ENCODE peak calls at places on chromosomes 16 and 17, in five cellular contexts. One of them, this sample, is unnamed.

GRCh38 chr16:75109732-75110243 is 6.8 kb downstream of the LDHD start:
- DNase-seq in thoracic aorta: no peak
- DNase-seq in CD8-positive, alpha-beta memory T cell: no peak
- DNase-seq in A549: no peak
- DNase-seq in GM12878: no peak
- DNase-seq in this sample: no peak

GRCh38 chr17:9233761-9234160 is 212.5 kb downstream of the NTN1 start:
- DNase-seq in thoracic aorta: no peak
- DNase-seq in CD8-positive, alpha-beta memory T cell: no peak
- DNase-seq in A549: no peak
- DNase-seq in GM12878: no peak
- DNase-seq in this sample: no peak

GRCh38 chr17:66944365-66945203 is 19.9 kb upstream of the CACNG4 start:
- DNase-seq in thoracic aorta: no peak
- DNase-seq in CD8-positive, alpha-beta memory T cell: no peak
- DNase-seq in A549: no peak
- DNase-seq in GM12878: no peak
- DNase-seq in this sample: no peak

GRCh38 chr16:87960851-87961250 is 9.6 kb downstream of the BANP start:
- DNase-seq in thoracic aorta: no peak
- DNase-seq in CD8-positive, alpha-beta memory T cell: no peak
- DNase-seq in A549: no peak
- DNase-seq in GM12878: no peak
- DNase-seq in this sample: no peak

GRCh38 chr16:71360378-71360777 is 1.9 kb downstream of the CALB2 start:
- DNase-seq in thoracic aorta: no peak
- DNase-seq in CD8-positive, alpha-beta memory T cell: no peak
- DNase-seq in A549: peak; percentile 80
- DNase-seq in GM12878: no peak
- DNase-seq in this sample: no peak

GRCh38 chr16:71917900-71918299 is 22.6 kb downstream of the IST1 start:
- DNase-seq in thoracic aorta: no peak
- DNase-seq in CD8-positive, alpha-beta memory T cell: no peak
- DNase-seq in A549: no peak
- DNase-seq in GM12878: no peak
- DNase-seq in this sample: no peak

GRCh38 chr17:50318551-50319310 is 27.2 kb upstream of the XYLT2 start:
- DNase-seq in thoracic aorta: no peak
- DNase-seq in CD8-positive, alpha-beta memory T cell: no peak
- DNase-seq in A549: no peak
- DNase-seq in GM12878: no peak
- DNase-seq in this sample: peak; percentile 1

GRCh38 chr17:64053101-64053500 is 32.7 kb upstream of the ICAM2 start:
- DNase-seq in thoracic aorta: no peak
- DNase-seq in CD8-positive, alpha-beta memory T cell: no peak
- DNase-seq in A549: no peak
- DNase-seq in GM12878: no peak
- DNase-seq in this sample: no peak

GRCh38 chr16:58028541-58029070 is 3.1 kb downstream of the MMP15 start:
- DNase-seq in thoracic aorta: no peak
- DNase-seq in CD8-positive, alpha-beta memory T cell: no peak
- DNase-seq in A549: no peak
- DNase-seq in GM12878: no peak
- DNase-seq in this sample: no peak

GRCh38 chr17:38701504-38702165 is 3.4 kb upstream of the MLLT6 start:
- DNase-seq in thoracic aorta: no peak
- DNase-seq in CD8-positive, alpha-beta memory T cell: peak; percentile 65
- DNase-seq in A549: peak; percentile 55
- DNase-seq in GM12878: peak; percentile 86
- DNase-seq in this sample: no peak

GRCh38 chr17:18920911-18921441 is 31.0 kb upstream of the SLC5A10 start:
- DNase-seq in thoracic aorta: no peak
- DNase-seq in CD8-positive, alpha-beta memory T cell: no peak
- DNase-seq in A549: no peak
- DNase-seq in GM12878: peak; percentile 66
- DNase-seq in this sample: no peak

GRCh38 chr17:67388986-67389385 is 11.9 kb downstream of the PITPNC1 start:
- DNase-seq in thoracic aorta: no peak
- DNase-seq in CD8-positive, alpha-beta memory T cell: no peak
- DNase-seq in A549: no peak
- DNase-seq in GM12878: no peak
- DNase-seq in this sample: no peak

GRCh38 chr17:49438439-49438861 is 23.8 kb upstream of the PHB1 start:
- DNase-seq in thoracic aorta: no peak
- DNase-seq in CD8-positive, alpha-beta memory T cell: no peak
- DNase-seq in A549: no peak
- DNase-seq in GM12878: no peak
- DNase-seq in this sample: no peak

GRCh38 chr17:1460233-1460632 is 4.2 kb upstream of the CRK start:
- DNase-seq in thoracic aorta: peak; percentile 80
- DNase-seq in CD8-positive, alpha-beta memory T cell: no peak
- DNase-seq in A549: no peak
- DNase-seq in GM12878: no peak
- DNase-seq in this sample: peak; percentile 97

GRCh38 chr17:48852251-48852650 is 21.4 kb downstream of the CALCOCO2 start:
- DNase-seq in thoracic aorta: no peak
- DNase-seq in CD8-positive, alpha-beta memory T cell: no peak
- DNase-seq in A549: no peak
- DNase-seq in GM12878: no peak
- DNase-seq in this sample: no peak

GRCh38 chr17:42674755-42675347 is 1.9 kb downstream of the PLEKHH3 start:
- DNase-seq in thoracic aorta: no peak
- DNase-seq in CD8-positive, alpha-beta memory T cell: no peak
- DNase-seq in A549: no peak
- DNase-seq in GM12878: no peak
- DNase-seq in this sample: no peak

GRCh38 chr17:42675984-42676423 is 790 bp downstream of the PLEKHH3 start:
- DNase-seq in thoracic aorta: no peak
- DNase-seq in CD8-positive, alpha-beta memory T cell: no peak
- DNase-seq in A549: peak; percentile 47
- DNase-seq in GM12878: no peak
- DNase-seq in this sample: peak; percentile 85

GRCh38 chr17:42673885-42674754 is 2.7 kb downstream of the PLEKHH3 start:
- DNase-seq in thoracic aorta: no peak
- DNase-seq in CD8-positive, alpha-beta memory T cell: peak; percentile 23
- DNase-seq in A549: peak; percentile 66
- DNase-seq in GM12878: no peak
- DNase-seq in this sample: peak; percentile 88

GRCh38 chr17:42676424-42677011 is at the start of gene PLEKHH3:
- DNase-seq in thoracic aorta: no peak
- DNase-seq in CD8-positive, alpha-beta memory T cell: no peak
- DNase-seq in A549: no peak
- DNase-seq in GM12878: no peak
- DNase-seq in this sample: no peak

DNA sequence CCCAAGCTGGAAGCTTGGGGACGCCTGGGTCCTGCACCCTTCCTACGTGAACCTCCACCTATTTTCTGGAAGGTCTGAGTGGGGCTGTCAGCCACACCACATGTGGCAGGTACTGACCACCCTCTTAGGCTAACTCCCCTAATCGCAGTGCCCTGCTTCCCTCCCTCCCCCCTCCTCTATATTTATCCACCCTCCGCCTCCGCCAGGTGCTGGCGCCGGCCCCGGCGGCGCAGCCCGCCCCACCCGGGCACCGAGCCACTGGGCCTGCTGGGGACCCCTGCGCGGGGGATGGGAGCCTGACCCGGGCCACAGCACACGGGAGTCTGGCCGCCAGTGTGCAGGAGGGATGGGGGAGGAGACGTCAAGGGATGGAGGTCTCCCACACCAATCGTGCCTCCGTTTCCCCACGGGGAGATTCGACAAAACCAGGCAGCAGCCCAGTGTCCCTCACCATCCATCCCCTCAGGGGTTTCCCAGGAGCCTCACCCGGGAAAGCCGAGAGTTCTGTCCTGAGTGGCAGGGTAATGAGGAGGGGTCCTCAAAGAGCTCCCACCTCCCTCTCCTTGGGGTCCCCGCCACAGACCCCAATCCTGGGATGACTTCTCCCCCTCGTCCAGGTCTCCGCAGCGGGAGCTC is 1.3 kb downstream of the PLEKHH3 start:
- DNase-seq in thoracic aorta: no peak
- DNase-seq in CD8-positive, alpha-beta memory T cell: no peak
- DNase-seq in A549: no peak
- DNase-seq in GM12878: no peak
- DNase-seq in this sample: peak; percentile 85
- H3K27ac ChIP-seq in thoracic aorta: peak overlapping the region; percentile 96
- H3K27ac ChIP-seq in CD8-positive, alpha-beta memory T cell: peak overlapping the region; percentile 57
- H3K27ac ChIP-seq in A549: peak overlapping the region; percentile 93
- H3K27ac ChIP-seq in GM12878: peak overlapping the region; percentile 54
- H3K27ac ChIP-seq in this sample: peak overlapping the region; percentile 88

GRCh38 chr17:7656958-7657715 is 6.4 kb downstream of the ATP1B2 start:
- DNase-seq in thoracic aorta: no peak
- DNase-seq in CD8-positive, alpha-beta memory T cell: no peak
- DNase-seq in A549: peak; percentile 36
- DNase-seq in GM12878: no peak
- DNase-seq in this sample: peak; percentile 69
- H3K27ac ChIP-seq in thoracic aorta: no peak overlapping the region
- H3K27ac ChIP-seq in CD8-positive, alpha-beta memory T cell: no peak overlapping the region
- H3K27ac ChIP-seq in A549: no peak overlapping the region
- H3K27ac ChIP-seq in GM12878: no peak overlapping the region
- H3K27ac ChIP-seq in this sample: no peak overlapping the region

GRCh38 chr16:84826558-84826941 is 6.8 kb downstream of the CRISPLD2 start:
- DNase-seq in thoracic aorta: no peak
- DNase-seq in CD8-positive, alpha-beta memory T cell: no peak
- DNase-seq in A549: no peak
- DNase-seq in GM12878: no peak
- DNase-seq in this sample: no peak
- H3K27ac ChIP-seq in thoracic aorta: no peak overlapping the region
- H3K27ac ChIP-seq in CD8-positive, alpha-beta memory T cell: no peak overlapping the region
- H3K27ac ChIP-seq in A549: no peak overlapping the region
- H3K27ac ChIP-seq in GM12878: no peak overlapping the region
- H3K27ac ChIP-seq in this sample: peak overlapping the region; percentile 62

DNA sequence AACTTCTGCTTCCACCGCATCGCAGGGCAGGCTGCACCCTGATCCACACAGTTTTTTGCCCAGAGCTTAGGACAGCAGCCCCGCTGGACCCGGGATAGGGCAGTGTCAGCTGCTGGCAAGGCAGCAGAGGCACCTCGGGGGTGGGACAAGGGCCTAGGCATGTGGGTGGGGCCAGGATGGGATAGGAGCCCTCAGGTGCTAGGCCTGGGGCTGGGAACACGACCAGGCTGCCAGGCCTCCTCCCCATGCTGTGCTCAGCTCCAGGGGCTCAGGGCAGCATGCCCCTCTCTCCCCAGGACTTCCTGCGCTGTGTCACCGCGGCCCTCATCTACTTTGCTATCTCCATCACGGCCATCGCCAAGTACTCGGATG is 4.6 kb downstream of the CMTM3 start:
- DNase-seq in thoracic aorta: no peak
- DNase-seq in CD8-positive, alpha-beta memory T cell: no peak
- DNase-seq in A549: no peak
- DNase-seq in GM12878: no peak
- DNase-seq in this sample: no peak
- H3K27ac ChIP-seq in thoracic aorta: no peak overlapping the region
- H3K27ac ChIP-seq in CD8-positive, alpha-beta memory T cell: no peak overlapping the region
- H3K27ac ChIP-seq in A549: peak overlapping the region; percentile 19
- H3K27ac ChIP-seq in GM12878: no peak overlapping the region
- H3K27ac ChIP-seq in this sample: no peak overlapping the region

DNA sequence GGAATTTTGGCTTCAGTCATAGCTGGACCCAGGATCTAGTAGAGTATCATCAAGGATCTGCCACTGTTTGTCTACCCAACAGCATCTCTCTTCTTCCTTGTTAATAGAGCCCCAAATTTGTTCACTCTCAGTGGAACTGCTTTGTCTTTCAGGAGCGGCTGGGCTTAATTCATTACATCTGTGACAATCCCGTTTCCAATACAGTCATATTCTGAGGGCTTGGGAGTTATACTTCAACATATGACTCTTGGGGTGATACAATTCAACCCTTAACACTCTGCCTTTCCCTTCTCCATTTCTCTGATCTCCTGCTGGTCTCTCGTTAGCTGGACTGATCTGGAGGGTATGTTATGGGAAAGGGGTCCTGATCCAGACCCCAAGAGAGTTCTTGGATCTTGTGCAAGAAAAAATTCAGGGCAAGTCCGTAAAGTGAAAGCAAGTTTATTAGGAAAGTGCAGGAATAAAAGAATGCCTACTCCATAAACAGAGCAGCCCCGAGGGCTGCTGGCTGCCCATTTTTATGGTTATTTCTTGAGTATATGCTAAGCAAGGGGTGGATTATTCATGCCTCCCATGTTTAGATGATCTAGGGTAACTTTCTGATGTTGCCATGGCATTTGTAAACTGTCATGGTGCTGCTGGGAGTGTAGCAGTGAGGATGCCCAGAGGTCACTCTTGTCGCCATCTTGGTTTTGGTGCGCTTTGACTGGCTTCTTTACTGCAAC is 42.4 kb downstream of the IQCK start:
- DNase-seq in thoracic aorta: no peak
- DNase-seq in CD8-positive, alpha-beta memory T cell: no peak
- DNase-seq in A549: no peak
- DNase-seq in GM12878: no peak
- DNase-seq in this sample: no peak
- H3K27ac ChIP-seq in thoracic aorta: no peak overlapping the region
- H3K27ac ChIP-seq in CD8-positive, alpha-beta memory T cell: no peak overlapping the region
- H3K27ac ChIP-seq in A549: no peak overlapping the region
- H3K27ac ChIP-seq in GM12878: no peak overlapping the region
- H3K27ac ChIP-seq in this sample: no peak overlapping the region

DNA sequence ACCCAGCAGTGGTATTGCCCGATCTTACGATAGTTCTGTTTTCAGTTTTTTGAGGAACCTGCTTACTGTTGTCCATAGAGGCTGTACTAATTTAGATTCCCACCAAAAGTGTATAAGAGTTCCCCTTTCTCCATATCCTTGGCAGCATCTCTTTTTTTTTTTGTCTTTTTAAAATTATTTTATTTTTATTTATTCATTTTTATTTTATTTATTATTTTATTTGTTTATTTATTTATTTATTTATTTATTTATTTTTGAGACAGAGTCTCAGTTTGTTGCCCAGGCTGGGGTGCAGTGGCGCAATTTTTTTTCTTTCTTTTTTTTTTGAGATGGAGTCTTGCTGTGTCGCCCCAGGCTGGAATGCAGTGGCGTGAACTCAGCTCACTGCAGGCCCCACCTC is 29.7 kb upstream of the C17orf107 start:
- DNase-seq in thoracic aorta: no peak
- DNase-seq in CD8-positive, alpha-beta memory T cell: no peak
- DNase-seq in A549: no peak
- DNase-seq in GM12878: no peak
- DNase-seq in this sample: no peak
- H3K27ac ChIP-seq in thoracic aorta: no peak overlapping the region
- H3K27ac ChIP-seq in CD8-positive, alpha-beta memory T cell: no peak overlapping the region
- H3K27ac ChIP-seq in A549: no peak overlapping the region
- H3K27ac ChIP-seq in GM12878: no peak overlapping the region
- H3K27ac ChIP-seq in this sample: no peak overlapping the region